ENCODE peak calls at places on chromosomes 5 and 9, in five cellular contexts. One of them, this sample, is unnamed.

GRCh38 chr5:53031695-53032096 is 42.5 kb downstream of the ITGA2 start:
- DNase-seq in PC-9: peak
- DNase-seq in stimulated activated CD4-positive, alpha-beta T cell treated with anti-CD3 and anti-CD28 coated beads, Interleukin-1b, Interleukin-23, amount 100 ng/mL, for 4 hours: no peak
- DNase-seq in MCF 10A: peak
- DNase-seq in aorta: no peak
- DNase-seq in this sample: no peak

GRCh38 chr9:113701741-113702422 is 174.2 kb upstream of the ZNF618 start:
- DNase-seq in PC-9: no peak
- DNase-seq in stimulated activated CD4-positive, alpha-beta T cell treated with anti-CD3 and anti-CD28 coated beads, Interleukin-1b, Interleukin-23, amount 100 ng/mL, for 4 hours: no peak
- DNase-seq in MCF 10A: no peak
- DNase-seq in aorta: no peak
- DNase-seq in this sample: no peak

GRCh38 chr5:147805030-147805454 is 22.5 kb upstream of the JAKMIP2 start:
- DNase-seq in PC-9: no peak
- DNase-seq in stimulated activated CD4-positive, alpha-beta T cell treated with anti-CD3 and anti-CD28 coated beads, Interleukin-1b, Interleukin-23, amount 100 ng/mL, for 4 hours: no peak
- DNase-seq in MCF 10A: peak
- DNase-seq in aorta: no peak
- DNase-seq in this sample: peak

GRCh38 chr5:83430130-83431010 is 41.2 kb upstream of the VCAN start:
- DNase-seq in PC-9: peak
- DNase-seq in stimulated activated CD4-positive, alpha-beta T cell treated with anti-CD3 and anti-CD28 coated beads, Interleukin-1b, Interleukin-23, amount 100 ng/mL, for 4 hours: peak
- DNase-seq in MCF 10A: peak
- DNase-seq in aorta: no peak
- DNase-seq in this sample: no peak

GRCh38 chr9:131496844-131497425 is 5.8 kb upstream of the POMT1 start:
- DNase-seq in PC-9: no peak
- DNase-seq in stimulated activated CD4-positive, alpha-beta T cell treated with anti-CD3 and anti-CD28 coated beads, Interleukin-1b, Interleukin-23, amount 100 ng/mL, for 4 hours: no peak
- DNase-seq in MCF 10A: no peak
- DNase-seq in aorta: no peak
- DNase-seq in this sample: no peak

GRCh38 chr5:2439608-2440007 is 311.9 kb downstream of the IRX2 start:
- DNase-seq in PC-9: no peak
- DNase-seq in stimulated activated CD4-positive, alpha-beta T cell treated with anti-CD3 and anti-CD28 coated beads, Interleukin-1b, Interleukin-23, amount 100 ng/mL, for 4 hours: no peak
- DNase-seq in MCF 10A: no peak
- DNase-seq in aorta: no peak
- DNase-seq in this sample: no peak

GRCh38 chr5:79413112-79413511 is 100.8 kb downstream of the HOMER1 start:
- DNase-seq in PC-9: no peak
- DNase-seq in stimulated activated CD4-positive, alpha-beta T cell treated with anti-CD3 and anti-CD28 coated beads, Interleukin-1b, Interleukin-23, amount 100 ng/mL, for 4 hours: no peak
- DNase-seq in MCF 10A: no peak
- DNase-seq in aorta: no peak
- DNase-seq in this sample: no peak

GRCh38 chr9:76902395-76902794 is 3.5 kb downstream of the PRUNE2 start:
- DNase-seq in PC-9: no peak
- DNase-seq in stimulated activated CD4-positive, alpha-beta T cell treated with anti-CD3 and anti-CD28 coated beads, Interleukin-1b, Interleukin-23, amount 100 ng/mL, for 4 hours: no peak
- DNase-seq in MCF 10A: no peak
- DNase-seq in aorta: no peak
- DNase-seq in this sample: no peak

GRCh38 chr5:66307647-66308257 is 163.7 kb downstream of the SREK1 start:
- DNase-seq in PC-9: no peak
- DNase-seq in stimulated activated CD4-positive, alpha-beta T cell treated with anti-CD3 and anti-CD28 coated beads, Interleukin-1b, Interleukin-23, amount 100 ng/mL, for 4 hours: no peak
- DNase-seq in MCF 10A: peak
- DNase-seq in aorta: no peak
- DNase-seq in this sample: no peak